ENCODE peak calls at places on chromosomes 1 and 21, in nine cellular contexts. R, I, U, C, F, P, O, Z and W are unnamed samples.
A peak's percentile ranks its signal among the peaks of the same experiment; 100 is the strongest.

GRCh38 chr1:223143760-223144248 is 756 bp upstream of the TLR5 start:
- DNase-seq in R (peak; percentile 32), I (peak; percentile 67), U (no peak), C (no peak), F (peak; percentile 52), P (no peak), O (no peak), Z (peak; percentile 28), W (peak; percentile 25)

GRCh38 chr1:25039229-25039628 is 109.2 kb upstream of the RUNX3 start:
- DNase-seq in R (no peak), I (no peak), U (no peak), C (no peak), F (no peak), P (peak; percentile 3), O (no peak), Z (no peak), W (no peak)

GRCh38 chr1:189350983-189351616 is 1126.6 kb downstream of the BRINP3 start:
- DNase-seq in R (no peak), I (no peak), U (no peak), C (no peak), F (no peak), P (no peak), O (no peak), Z (no peak), W (no peak)

GRCh38 chr1:20343149-20343936 is 52.7 kb downstream of the VWA5B1 start:
- DNase-seq in R (peak; percentile 29), I (peak; percentile 47), U (peak; percentile 26), C (no peak), F (peak; percentile 33), P (no peak), O (peak; percentile 89), Z (peak; percentile 12), W (no peak)

GRCh38 chr1:246791303-246791918 is 67.2 kb downstream of the SCCPDH start:
- DNase-seq in R (no peak), I (no peak), U (no peak), C (no peak), F (no peak), P (no peak), O (no peak), Z (no peak), W (no peak)

GRCh38 chr1:163361123-163361934 is 39.6 kb downstream of the NUF2 start:
- DNase-seq in R (no peak), I (no peak), U (no peak), C (peak; percentile 47), F (no peak), P (peak; percentile 18), O (peak; percentile 48), Z (no peak), W (peak; percentile 9)

GRCh38 chr1:106944721-106945120 is 111.8 kb upstream of the PRMT6 start:
- DNase-seq in R (no peak), I (no peak), U (no peak), C (peak; percentile 56), F (no peak), P (peak; percentile 66), O (peak; percentile 83), Z (no peak), W (no peak)

GRCh38 chr1:225733254-225733653 is 44.4 kb upstream of the SRP9 start:
- DNase-seq in R (no peak), I (no peak), U (no peak), C (no peak), F (peak; percentile 18), P (no peak), O (no peak), Z (no peak), W (no peak)

GRCh38 chr1:153271711-153272110 is 12.2 kb downstream of the LORICRIN start:
- DNase-seq in R (no peak), I (no peak), U (no peak), C (no peak), F (no peak), P (no peak), O (no peak), Z (no peak), W (no peak)

GRCh38 chr1:24897263-24898151 is 32.6 kb downstream of the RUNX3 start:
- DNase-seq in R (peak; percentile 12), I (no peak), U (no peak), C (no peak), F (no peak), P (no peak), O (no peak), Z (no peak), W (no peak)

GRCh38 chr1:26161408-26162219 is 2.7 kb downstream of the FAM110D start:
- DNase-seq in R (peak; percentile 77), I (no peak), U (no peak), C (peak; percentile 50), F (peak; percentile 77), P (peak; percentile 25), O (peak; percentile 85), Z (peak; percentile 35), W (peak; percentile 38)

GRCh38 chr1:201655243-201655642 is 116.3 kb downstream of the NAV1 start:
- DNase-seq in R (peak; percentile 41), I (no peak), U (peak; percentile 67), C (no peak), F (peak; percentile 15), P (peak; percentile 94), O (peak; percentile 41), Z (no peak), W (no peak)

DNA sequence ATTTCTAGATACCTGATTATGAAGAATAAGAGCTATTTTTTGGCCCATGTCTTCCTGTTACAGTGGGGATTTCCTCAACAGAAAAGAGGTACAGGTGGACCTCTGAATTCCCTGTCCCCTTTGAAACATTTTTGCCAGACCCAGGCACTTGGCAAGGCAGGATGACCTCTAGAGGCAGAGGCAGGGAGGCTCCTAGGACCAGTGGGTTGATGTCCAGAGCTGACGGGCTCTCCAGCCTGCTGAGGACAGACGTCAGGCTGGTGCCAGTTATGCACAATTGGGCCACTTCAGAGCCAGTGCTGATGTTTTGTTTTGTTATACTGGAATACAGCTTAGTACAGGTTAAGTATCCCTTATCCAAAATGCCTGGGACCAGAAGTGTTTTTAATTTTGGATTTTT is 18.5 kb upstream of the A3GALT2 start:
- DNase-seq in R (no peak), I (no peak), U (no peak), C (no peak), F (no peak), P (peak; percentile 56), O (peak; percentile 59), Z (no peak), W (no peak)
- H3K4me3 ChIP-seq in R (peak overlapping the region; percentile 18), I (no peak overlapping the region), U (no peak overlapping the region), C (no peak overlapping the region), F (no peak overlapping the region), P (no peak overlapping the region), O (peak overlapping the region; percentile 33), Z (no peak overlapping the region), W (no peak overlapping the region)

GRCh38 chr21:21147374-21147745 is 149.2 kb downstream of the NCAM2 start:
- DNase-seq in R (no peak), I (no peak), U (no peak), C (no peak), F (no peak), P (no peak), O (no peak), Z (no peak), W (no peak)
- H3K4me3 ChIP-seq in R (no peak overlapping the region), I (no peak overlapping the region), U (no peak overlapping the region), C (no peak overlapping the region), F (no peak overlapping the region), P (no peak overlapping the region), O (no peak overlapping the region), Z (no peak overlapping the region), W (no peak overlapping the region)

GRCh38 chr1:91502882-91503184 is 2.2 kb downstream of the CDC7 start:
- DNase-seq in R (no peak), I (no peak), U (no peak), C (no peak), F (no peak), P (peak; percentile 49), O (peak; percentile 23), Z (no peak), W (no peak)
- H3K4me3 ChIP-seq in R (no peak overlapping the region), I (peak overlapping the region; percentile 20), U (no peak overlapping the region), C (no peak overlapping the region), F (no peak overlapping the region), P (no peak overlapping the region), O (peak overlapping the region; percentile 71), Z (no peak overlapping the region), W (no peak overlapping the region)

DNA sequence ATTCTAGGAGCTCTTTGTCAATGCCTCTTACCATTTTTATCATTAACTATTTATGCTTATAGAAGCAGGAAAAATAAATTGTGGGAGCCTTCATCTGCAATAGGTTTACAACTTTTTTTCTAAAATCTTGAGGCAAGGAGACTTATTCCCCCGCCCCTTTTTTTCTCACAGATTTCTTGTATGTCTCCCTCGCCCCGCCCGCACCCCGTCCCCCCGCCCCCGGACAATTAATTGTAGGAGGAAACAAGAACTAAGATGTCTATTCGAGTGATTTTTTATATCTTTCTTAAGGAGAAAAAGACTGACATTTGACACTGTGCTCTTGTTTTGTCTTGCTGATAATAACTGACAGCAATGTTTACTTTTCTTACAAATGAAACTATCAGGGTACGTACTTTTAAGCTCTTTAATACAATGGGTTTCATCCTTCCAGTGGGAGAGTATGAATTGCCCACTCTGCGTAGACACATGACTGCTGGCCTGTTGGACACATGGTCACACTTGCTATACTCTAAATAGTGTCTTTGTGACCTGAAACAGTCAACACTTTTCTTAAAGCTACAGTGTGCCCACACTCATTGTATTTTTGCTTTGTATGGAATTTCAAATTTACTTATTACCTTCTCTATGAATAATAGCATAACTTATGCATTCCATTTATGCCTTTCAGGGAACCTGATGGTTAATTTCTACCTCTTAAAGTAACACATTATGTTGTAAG is 1.5 kb upstream of the IVNS1ABP start:
- DNase-seq in R (no peak), I (no peak), U (no peak), C (no peak), F (no peak), P (no peak), O (no peak), Z (no peak), W (no peak)
- H3K4me3 ChIP-seq in R (no peak overlapping the region), I (peak overlapping the region; percentile 71), U (no peak overlapping the region), C (no peak overlapping the region), F (no peak overlapping the region), P (no peak overlapping the region), O (no peak overlapping the region), Z (no peak overlapping the region), W (peak overlapping the region; percentile 72)

GRCh38 chr1:65792671-65793358 is at the start of gene PDE4B:
- DNase-seq in R (no peak), I (no peak), U (no peak), C (no peak), F (no peak), P (peak; percentile 21), O (peak; percentile 81), Z (no peak), W (no peak)
- H3K4me3 ChIP-seq in R (peak within 1 kb of the TSS; percentile 38), I (no peak within 1 kb of the TSS), U (no peak within 1 kb of the TSS), C (no peak within 1 kb of the TSS), F (no peak within 1 kb of the TSS), P (peak within 1 kb of the TSS; percentile 49), O (peak within 1 kb of the TSS; percentile 70), Z (no peak within 1 kb of the TSS), W (no peak within 1 kb of the TSS)

GRCh38 chr1:7292033-7292681 is 478.9 kb upstream of the VAMP3 start:
- DNase-seq in R (no peak), I (no peak), U (no peak), C (no peak), F (no peak), P (peak; percentile 54), O (no peak), Z (no peak), W (no peak)
- H3K4me3 ChIP-seq in R (no peak overlapping the region), I (no peak overlapping the region), U (no peak overlapping the region), C (no peak overlapping the region), F (no peak overlapping the region), P (no peak overlapping the region), O (no peak overlapping the region), Z (no peak overlapping the region), W (no peak overlapping the region)

GRCh38 chr1:218778257-218778656 is 395.4 kb upstream of the LYPLAL1 start:
- DNase-seq in R (no peak), I (no peak), U (no peak), C (no peak), F (no peak), P (peak; percentile 7), O (no peak), Z (no peak), W (no peak)
- H3K4me3 ChIP-seq in R (no peak overlapping the region), I (no peak overlapping the region), U (no peak overlapping the region), C (no peak overlapping the region), F (no peak overlapping the region), P (no peak overlapping the region), O (no peak overlapping the region), Z (no peak overlapping the region), W (no peak overlapping the region)

GRCh38 chr1:42529724-42530161 is 66.7 kb downstream of the CCDC30 start:
- DNase-seq in R (no peak), I (no peak), U (no peak), C (peak; percentile 97), F (no peak), P (peak; percentile 95), O (no peak), Z (peak; percentile 16), W (no peak)
- H3K4me3 ChIP-seq in R (no peak overlapping the region), I (no peak overlapping the region), U (no peak overlapping the region), C (no peak overlapping the region), F (no peak overlapping the region), P (no peak overlapping the region), O (no peak overlapping the region), Z (peak overlapping the region; percentile 20), W (no peak overlapping the region)